ENCODE peak calls at places on chromosomes 5 and 9, in eight cellular contexts. R is RPMI8226; M is stimulated activated CD8-positive, alpha-beta memory T cell treated with anti-CD3 and anti-CD28 coated beads, Interleukin-4, amount 100 ng/mL, for 24 hours; K is sciatic nerve; T is cardiac fibroblast; J is AG08395; B is hypothalamus; H is CD8-positive, alpha-beta T cell. S is an unnamed sample.

GRCh38 chr9:124041817-124042116 is 30.2 kb downstream of the LHX2 start:
- DNase-seq in R (no peak), M (no peak), K (no peak), T (no peak), J (no peak), B (no peak), H (no peak), S (no peak)

GRCh38 chr5:9524941-9525340 is 20.9 kb downstream of the SEMA5A start:
- DNase-seq in R (no peak), M (no peak), K (no peak), T (no peak), J (no peak), B (no peak), H (no peak), S (no peak)

GRCh38 chr5:84306617-84307016 is 78.1 kb downstream of the EDIL3 start:
- DNase-seq in R (no peak), M (no peak), K (no peak), T (no peak), J (no peak), B (no peak), H (no peak), S (no peak)

GRCh38 chr9:97555164-97555563 is 53.7 kb downstream of the TMOD1 start:
- DNase-seq in R (no peak), M (no peak), K (peak), T (peak), J (no peak), B (peak), H (no peak), S (no peak)

GRCh38 chr9:116928884-116929283 is 241.8 kb downstream of the TRIM32 start:
- DNase-seq in R (no peak), M (no peak), K (no peak), T (no peak), J (no peak), B (no peak), H (no peak), S (no peak)

GRCh38 chr5:93603711-93604118 is 20.7 kb downstream of the NR2F1 start:
- DNase-seq in R (no peak), M (no peak), K (peak), T (no peak), J (no peak), B (no peak), H (no peak), S (no peak)

GRCh38 chr5:126373621-126374416 is 49.4 kb upstream of the GRAMD2B start:
- DNase-seq in R (no peak), M (no peak), K (no peak), T (no peak), J (peak), B (no peak), H (no peak), S (peak)

GRCh38 chr5:178298283-178298807 is 65.7 kb upstream of the PHYKPL start:
- DNase-seq in R (no peak), M (no peak), K (peak), T (no peak), J (no peak), B (no peak), H (no peak), S (no peak)

GRCh38 chr9:112819635-112820496 is 69.3 kb downstream of the SNX30 start:
- DNase-seq in R (no peak), M (no peak), K (no peak), T (peak), J (peak), B (no peak), H (no peak), S (peak)

GRCh38 chr5:129905467-129906176 is 1.4 kb downstream of the CHSY3 start:
- DNase-seq in R (peak), M (no peak), K (peak), T (peak), J (peak), B (no peak), H (no peak), S (no peak)

GRCh38 chr5:16529319-16529718 is 63.7 kb upstream of the ZNF622 start:
- DNase-seq in R (no peak), M (no peak), K (no peak), T (no peak), J (no peak), B (no peak), H (no peak), S (no peak)

GRCh38 chr9:116998305-116998704 is 311.2 kb downstream of the TRIM32 start:
- DNase-seq in R (peak), M (no peak), K (no peak), T (no peak), J (peak), B (no peak), H (no peak), S (no peak)

GRCh38 chr9:84153885-84154284 is 173.3 kb downstream of the RMI1 start:
- DNase-seq in R (no peak), M (no peak), K (no peak), T (peak), J (no peak), B (no peak), H (no peak), S (no peak)

GRCh38 chr9:135090547-135090946 is 3.1 kb downstream of the OLFM1 start:
- DNase-seq in R (peak), M (no peak), K (no peak), T (no peak), J (no peak), B (no peak), H (no peak), S (no peak)

GRCh38 chr9:13778486-13779110 is 499.1 kb upstream of the MPDZ start:
- DNase-seq in R (no peak), M (no peak), K (no peak), T (peak), J (peak), B (no peak), H (no peak), S (no peak)

GRCh38 chr9:69758981-69759477 is 782 bp downstream of the PTAR1 start:
- DNase-seq in R (no peak), M (no peak), K (no peak), T (peak), J (no peak), B (no peak), H (no peak), S (no peak)

GRCh38 chr9:137825324-137825991 is 52.1 kb upstream of the CACNA1B start:
- DNase-seq in R (peak), M (no peak), K (no peak), T (no peak), J (no peak), B (no peak), H (no peak), S (no peak)

GRCh38 chr5:176899946-176900782 is 1.0 kb upstream of the HK3 start:
- DNase-seq in R (peak), M (no peak), K (no peak), T (no peak), J (no peak), B (peak), H (no peak), S (no peak)

GRCh38 chr5:9543266-9543925 is 2.5 kb downstream of the SEMA5A start:
- DNase-seq in R (no peak), M (no peak), K (no peak), T (peak), J (no peak), B (no peak), H (no peak), S (no peak)

GRCh38 chr5:79269733-79270166 is 33.8 kb downstream of the JMY start:
- DNase-seq in R (no peak), M (no peak), K (no peak), T (no peak), J (no peak), B (no peak), H (no peak), S (no peak)

GRCh38 chr9:116941266-116941665 is 254.2 kb downstream of the TRIM32 start:
- DNase-seq in R (no peak), M (no peak), K (no peak), T (no peak), J (no peak), B (no peak), H (no peak), S (no peak)

GRCh38 chr9:95147452-95147851 is 170.1 kb downstream of the FANCC start:
- DNase-seq in R (no peak), M (no peak), K (no peak), T (no peak), J (peak), B (no peak), H (no peak), S (no peak)

GRCh38 chr5:64594601-64595518 is 89.0 kb downstream of the RGS7BP start:
- DNase-seq in R (no peak), M (no peak), K (no peak), T (peak), J (no peak), B (no peak), H (no peak), S (no peak)

GRCh38 chr5:172107606-172108005 is 80.4 kb downstream of the STK10 start:
- DNase-seq in R (no peak), M (no peak), K (no peak), T (peak), J (peak), B (no peak), H (no peak), S (no peak)

GRCh38 chr9:101028346-101029299 is at the start of gene PLPPR1:
- DNase-seq in R (peak), M (no peak), K (no peak), T (peak), J (peak), B (peak), H (no peak), S (no peak)

GRCh38 chr9:133580416-133580738 is 28.8 kb downstream of the FAM163B start:
- DNase-seq in R (no peak), M (no peak), K (no peak), T (no peak), J (no peak), B (no peak), H (no peak), S (no peak)

GRCh38 chr9:79623799-79624721 is 52.3 kb downstream of the TLE4 start:
- DNase-seq in R (peak), M (peak), K (no peak), T (peak), J (no peak), B (no peak), H (peak), S (peak)

GRCh38 chr9:90290716-90291485 is 351.7 kb downstream of the DIRAS2 start:
- DNase-seq in R (no peak), M (no peak), K (no peak), T (peak), J (no peak), B (no peak), H (no peak), S (no peak)

GRCh38 chr9:27787941-27788340 is 214.7 kb upstream of the C9orf72 start:
- DNase-seq in R (no peak), M (no peak), K (no peak), T (no peak), J (no peak), B (no peak), H (no peak), S (no peak)

GRCh38 chr5:1517838-1518237 is 5.9 kb downstream of the LPCAT1 start:
- DNase-seq in R (no peak), M (no peak), K (peak), T (no peak), J (no peak), B (no peak), H (peak), S (no peak)